ENCODE peak calls at places on chromosomes 3 and 15, in eight cellular contexts. One of them, this sample, is unnamed.

GRCh38 chr3:69433016-69433937 is 47.4 kb upstream of the FRMD4B start:
- DNase-seq in mesenteric fat pad: no peak
- DNase-seq in NCI-H1930: no peak
- DNase-seq in activated T-helper 1 cell treated with anti-CD3 and anti-CD28 coated beads, Interleukin-2, amount 50 U/mL, for 16 hours: no peak
- DNase-seq in sciatic nerve: no peak
- DNase-seq in fibroblast of lung: peak; percentile 73
- DNase-seq in SW 1271: no peak
- DNase-seq in GM10248: no peak
- DNase-seq in this sample: no peak

GRCh38 chr3:50211930-50212329 is 6.9 kb downstream of the SLC38A3 start:
- DNase-seq in SW 1271: no peak
- DNase-seq in fibroblast of lung: no peak
- DNase-seq in sciatic nerve: no peak
- DNase-seq in mesenteric fat pad: no peak
- DNase-seq in GM10248: no peak
- DNase-seq in NCI-H1930: no peak
- DNase-seq in activated T-helper 1 cell treated with anti-CD3 and anti-CD28 coated beads, Interleukin-2, amount 50 U/mL, for 16 hours: no peak
- DNase-seq in this sample: no peak

GRCh38 chr15:85545185-85545584 is 164.8 kb downstream of the AKAP13 start:
- DNase-seq in NCI-H1930: no peak
- DNase-seq in activated T-helper 1 cell treated with anti-CD3 and anti-CD28 coated beads, Interleukin-2, amount 50 U/mL, for 16 hours: no peak
- DNase-seq in sciatic nerve: no peak
- DNase-seq in fibroblast of lung: peak; percentile 84
- DNase-seq in mesenteric fat pad: no peak
- DNase-seq in SW 1271: no peak
- DNase-seq in GM10248: no peak
- DNase-seq in this sample: no peak

GRCh38 chr15:59168536-59168935 is 38.1 kb upstream of the LDHAL6B start:
- DNase-seq in activated T-helper 1 cell treated with anti-CD3 and anti-CD28 coated beads, Interleukin-2, amount 50 U/mL, for 16 hours: no peak
- DNase-seq in GM10248: no peak
- DNase-seq in mesenteric fat pad: no peak
- DNase-seq in sciatic nerve: no peak
- DNase-seq in SW 1271: no peak
- DNase-seq in fibroblast of lung: peak; percentile 57
- DNase-seq in NCI-H1930: no peak
- DNase-seq in this sample: no peak

GRCh38 chr15:29677871-29678431 is 144.3 kb downstream of the TJP1 start:
- DNase-seq in GM10248: no peak
- DNase-seq in SW 1271: no peak
- DNase-seq in fibroblast of lung: no peak
- DNase-seq in activated T-helper 1 cell treated with anti-CD3 and anti-CD28 coated beads, Interleukin-2, amount 50 U/mL, for 16 hours: no peak
- DNase-seq in mesenteric fat pad: peak; percentile 77
- DNase-seq in NCI-H1930: no peak
- DNase-seq in sciatic nerve: no peak
- DNase-seq in this sample: no peak

GRCh38 chr15:72231847-72232461 is 964 bp upstream of the PKM start:
- DNase-seq in sciatic nerve: no peak
- DNase-seq in activated T-helper 1 cell treated with anti-CD3 and anti-CD28 coated beads, Interleukin-2, amount 50 U/mL, for 16 hours: peak; percentile 28
- DNase-seq in fibroblast of lung: peak; percentile 82
- DNase-seq in GM10248: peak; percentile 35
- DNase-seq in NCI-H1930: no peak
- DNase-seq in SW 1271: peak; percentile 56
- DNase-seq in mesenteric fat pad: no peak
- DNase-seq in this sample: peak; percentile 49

GRCh38 chr15:62440731-62441130 is 275.6 kb upstream of the C2CD4B start:
- DNase-seq in GM10248: no peak
- DNase-seq in sciatic nerve: no peak
- DNase-seq in fibroblast of lung: no peak
- DNase-seq in mesenteric fat pad: no peak
- DNase-seq in activated T-helper 1 cell treated with anti-CD3 and anti-CD28 coated beads, Interleukin-2, amount 50 U/mL, for 16 hours: no peak
- DNase-seq in NCI-H1930: no peak
- DNase-seq in SW 1271: no peak
- DNase-seq in this sample: no peak

GRCh38 chr3:126750760-126751129 is 46.7 kb downstream of the CHCHD6 start:
- DNase-seq in activated T-helper 1 cell treated with anti-CD3 and anti-CD28 coated beads, Interleukin-2, amount 50 U/mL, for 16 hours: no peak
- DNase-seq in GM10248: no peak
- DNase-seq in SW 1271: no peak
- DNase-seq in mesenteric fat pad: no peak
- DNase-seq in sciatic nerve: no peak
- DNase-seq in NCI-H1930: no peak
- DNase-seq in fibroblast of lung: no peak
- DNase-seq in this sample: no peak

GRCh38 chr15:33565099-33565498 is 254.3 kb downstream of the RYR3 start:
- DNase-seq in GM10248: no peak
- DNase-seq in activated T-helper 1 cell treated with anti-CD3 and anti-CD28 coated beads, Interleukin-2, amount 50 U/mL, for 16 hours: no peak
- DNase-seq in NCI-H1930: no peak
- DNase-seq in SW 1271: no peak
- DNase-seq in mesenteric fat pad: no peak
- DNase-seq in sciatic nerve: no peak
- DNase-seq in fibroblast of lung: peak; percentile 88
- DNase-seq in this sample: no peak